ENCODE peak calls at places on chromosomes 2 and 18, in eight cellular contexts. P, D, U, O, C, N, Z and M are unnamed samples.

GRCh38 chr18:34258176-34258575 is 33.5 kb upstream of the NOL4 start:
- DNase-seq in U (no peak), Z (no peak), O (no peak), N (no peak), P (no peak), D (no peak), C (no peak), M (no peak)

GRCh38 chr18:13288509-13289138 is 70.1 kb downstream of the LDLRAD4 start:
- DNase-seq in U (no peak), P (no peak), C (no peak), N (no peak), O (no peak), Z (no peak), D (no peak), M (no peak)

GRCh38 chr18:731185-731584 is 18.8 kb upstream of the ENOSF1 start:
- DNase-seq in C (no peak), N (no peak), O (no peak), D (no peak), Z (no peak), U (no peak), P (no peak), M (no peak)

GRCh38 chr18:36247036-36247435 is 50.5 kb upstream of the FHOD3 start:
- DNase-seq in P (no peak), U (peak; percentile 5), N (no peak), D (no peak), O (no peak), Z (no peak), C (no peak), M (no peak)

GRCh38 chr18:33210575-33211189 is 229.8 kb downstream of the CCDC178 start:
- DNase-seq in Z (no peak), P (peak; percentile 15), O (no peak), N (no peak), D (peak; percentile 29), U (peak; percentile 1), C (no peak), M (no peak)

GRCh38 chr2:43038034-43038719 is 188.2 kb downstream of the ZFP36L2 start:
- DNase-seq in D (peak; percentile 77), Z (peak; percentile 87), C (no peak), O (no peak), N (no peak), P (peak; percentile 63), U (no peak), M (no peak)

GRCh38 chr2:43224131-43224570 is 2.3 kb downstream of the ZFP36L2 start:
- DNase-seq in Z (peak; percentile 93), P (peak; percentile 78), U (peak; percentile 50), O (peak; percentile 67), N (peak; percentile 57), D (peak; percentile 69), C (peak; percentile 76), M (no peak)

GRCh38 chr18:54700580-54700979 is 109.5 kb downstream of the DYNAP start:
- DNase-seq in Z (no peak), C (no peak), D (no peak), U (no peak), O (no peak), P (no peak), N (no peak), M (no peak)

GRCh38 chr2:19313553-19313952 is 44.9 kb downstream of the OSR1 start:
- DNase-seq in Z (no peak), P (no peak), N (no peak), D (no peak), O (no peak), U (no peak), C (no peak), M (no peak)

GRCh38 chr2:205683179-205683978 is 1.1 kb downstream of the NRP2 start:
- DNase-seq in N (no peak), D (peak; percentile 63), Z (no peak), O (no peak), C (no peak), P (no peak), U (no peak), M (peak; percentile 81)

GRCh38 chr2:191927319-191927867 is 80.5 kb upstream of the CAVIN2 start:
- DNase-seq in N (no peak), P (no peak), C (no peak), D (peak; percentile 98), O (no peak), U (peak; percentile 78), Z (no peak), M (peak; percentile 51)

GRCh38 chr2:174522553-174522952 is 35.7 kb upstream of the GPR155 start:
- DNase-seq in N (no peak), D (peak; percentile 5), Z (no peak), O (peak; percentile 18), C (no peak), U (peak; percentile 8), P (no peak), M (no peak)

GRCh38 chr2:240140511-240140910 is at the start of gene OTOS:
- DNase-seq in U (no peak), N (no peak), Z (peak; percentile 29), O (no peak), P (no peak), C (no peak), D (no peak), M (no peak)

GRCh38 chr2:861655-862355 is 88.8 kb upstream of the SNTG2 start:
- DNase-seq in C (no peak), O (no peak), P (peak; percentile 47), D (no peak), N (no peak), Z (no peak), U (no peak), M (no peak)

GRCh38 chr2:152706477-152707020 is 10.7 kb downstream of the PRPF40A start:
- DNase-seq in N (no peak), Z (no peak), D (no peak), U (no peak), P (no peak), O (no peak), C (no peak), M (no peak)

GRCh38 chr2:229202646-229203045 is 68.4 kb downstream of the PID1 start:
- DNase-seq in P (no peak), N (no peak), Z (no peak), O (no peak), C (no peak), D (peak; percentile 13), U (peak; percentile 10), M (no peak)

GRCh38 chr2:229201522-229201921 is 69.6 kb downstream of the PID1 start:
- DNase-seq in D (no peak), O (no peak), C (no peak), Z (no peak), U (no peak), N (no peak), P (no peak), M (no peak)

GRCh38 chr2:229195346-229195947 is 75.6 kb downstream of the PID1 start:
- DNase-seq in C (no peak), O (no peak), N (no peak), U (no peak), P (no peak), D (no peak), Z (no peak), M (no peak)

GRCh38 chr2:229196448-229196847 is 74.6 kb downstream of the PID1 start:
- DNase-seq in D (peak; percentile 34), P (no peak), N (no peak), Z (no peak), O (no peak), C (no peak), U (no peak), M (no peak)

GRCh38 chr2:229199267-229199666 is 71.8 kb downstream of the PID1 start:
- DNase-seq in P (no peak), Z (no peak), C (no peak), O (no peak), U (no peak), D (no peak), N (no peak), M (no peak)
- TF ChIP-seq CTCF in P (no peak), Z (no peak), C (no peak), O (no peak), U (no peak), D (no peak), N (no peak), M (no peak)

GRCh38 chr2:71609958-71610357 is 156.6 kb downstream of the DYSF start:
- DNase-seq in Z (no peak), N (no peak), D (peak; percentile 32), O (no peak), C (no peak), U (no peak), P (no peak), M (peak; percentile 10)
- TF ChIP-seq CTCF in Z (no peak), N (peak; percentile 9), D (no peak), O (no peak), C (no peak), U (peak; percentile 5), P (no peak), M (peak; percentile 29)

GRCh38 chr2:231795525-231796327 is 9.5 kb downstream of the COPS7B start:
- DNase-seq in U (peak; percentile 79), D (peak; percentile 56), P (no peak), Z (no peak), O (no peak), C (no peak), N (no peak), M (peak; percentile 53)

GRCh38 chr2:231803739-231804138 is 17.5 kb downstream of the COPS7B start:
- DNase-seq in C (no peak), N (no peak), U (no peak), P (no peak), D (no peak), Z (no peak), O (no peak), M (no peak)

GRCh38 chr2:231800493-231801091 is 14.3 kb downstream of the COPS7B start:
- DNase-seq in U (no peak), P (peak; percentile 70), N (peak; percentile 43), Z (no peak), D (peak; percentile 17), O (peak; percentile 47), C (peak; percentile 63), M (no peak)
- TF ChIP-seq CTCF in U (peak; percentile 75), P (peak; percentile 68), N (peak; percentile 68), Z (peak; percentile 45), D (peak; percentile 54), O (peak; percentile 70), C (peak; percentile 85), M (peak; percentile 67)

DNA sequence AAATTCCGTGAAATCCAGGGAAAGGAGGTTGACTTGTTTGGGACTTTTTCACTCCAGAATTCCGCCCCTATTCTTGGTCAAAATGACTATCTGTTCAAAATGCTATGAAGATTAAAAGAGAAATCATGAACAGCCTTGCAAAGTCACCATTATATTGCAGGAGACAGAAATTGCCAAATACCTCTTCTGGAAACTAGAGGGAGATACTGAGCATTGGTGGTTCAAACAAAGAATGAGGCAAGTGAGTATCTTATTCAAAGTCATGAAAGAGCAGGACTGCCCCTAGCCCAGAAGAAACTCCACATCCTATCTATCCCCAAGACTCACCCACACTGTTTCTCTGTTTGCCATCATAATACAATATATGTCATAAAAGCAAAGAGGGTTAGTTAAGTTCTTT is 862.3 kb upstream of the POU3F3 start:
- DNase-seq in P (no peak), U (no peak), Z (no peak), C (no peak), N (no peak), D (no peak), O (no peak), M (no peak)
- TF ChIP-seq CTCF in P (peak; percentile 6), U (no peak), Z (no peak), C (peak; percentile 64), N (no peak), D (no peak), O (no peak), M (no peak)